ENCODE peak calls at places on chromosomes 5 and 9, in four cellular contexts. D is GM12878, F is H1, L is HepG2. W is an unnamed sample.

GRCh38 chr5:350355-350754 is 28.8 kb downstream of the AHRR start:
- DNase-seq in D (no peak), F (peak; percentile 81), L (peak; percentile 9), W (no peak)

GRCh38 chr9:107144475-107144874 is 138.6 kb upstream of the RAD23B start:
- DNase-seq in D (no peak), L (no peak), F (no peak), W (no peak)

GRCh38 chr9:87322840-87323635 is 174.6 kb upstream of the DAPK1 start:
- DNase-seq in D (no peak), F (no peak), L (no peak), W (no peak)

GRCh38 chr9:127455299-127455992 is 4.1 kb downstream of the LRSAM1 start:
- DNase-seq in L (no peak), F (no peak), D (no peak), W (no peak)

GRCh38 chr9:27519466-27520465 is 4.3 kb upstream of the IFNK start:
- DNase-seq in D (no peak), L (no peak), F (no peak), W (no peak)

GRCh38 chr9:134951461-134951860 is 33.7 kb upstream of the FCN1 start:
- DNase-seq in L (no peak), D (no peak), F (no peak), W (no peak)

GRCh38 chr9:123947326-123947725 is 17.4 kb upstream of the DENND1A start:
- DNase-seq in F (no peak), D (no peak), L (no peak), W (no peak)

GRCh38 chr5:83914662-83915418 is 194.2 kb upstream of the HAPLN1 start:
- DNase-seq in D (no peak), L (no peak), F (no peak), W (no peak)

GRCh38 chr5:168327994-168328393 is 36.5 kb downstream of the WWC1 start:
- DNase-seq in D (no peak), L (no peak), F (no peak), W (no peak)

GRCh38 chr9:87711857-87712800 is 13.8 kb upstream of the CTSL start:
- DNase-seq in F (no peak), D (no peak), L (peak; percentile 27), W (no peak)

GRCh38 chr9:32741706-32742105 is 41.6 kb upstream of the TMEM215 start:
- DNase-seq in F (no peak), D (no peak), L (peak; percentile 54), W (no peak)

GRCh38 chr5:7397005-7397546 is 1.1 kb downstream of the ADCY2 start:
- DNase-seq in D (no peak), F (no peak), L (no peak), W (no peak)

GRCh38 chr5:108727154-108727638 is 20.5 kb upstream of the FER start:
- DNase-seq in D (no peak), F (peak; percentile 47), L (no peak), W (no peak)

GRCh38 chr5:52987711-52988329 is 1.3 kb upstream of the ITGA2 start:
- DNase-seq in L (peak; percentile 48), D (no peak), F (no peak), W (no peak)

GRCh38 chr5:59317023-59317771 is 576.3 kb downstream of the PDE4D start:
- DNase-seq in D (no peak), L (no peak), F (no peak), W (peak; percentile 3)

GRCh38 chr9:84978761-84979160 is 309.2 kb downstream of the NTRK2 start:
- DNase-seq in D (no peak), F (no peak), L (no peak), W (no peak)

GRCh38 chr5:73938280-73938937 is 312.4 kb downstream of the ARHGEF28 start:
- DNase-seq in D (no peak), L (no peak), F (no peak), W (no peak)

GRCh38 chr5:1019001-1019651 is 10.5 kb downstream of the NKD2 start:
- DNase-seq in L (no peak), D (no peak), F (no peak), W (no peak)

GRCh38 chr5:27810458-27810857 is 772.1 kb upstream of the CDH9 start:
- DNase-seq in D (no peak), F (no peak), L (no peak), W (no peak)

GRCh38 chr9:114017741-114018715 is 60.1 kb downstream of the AMBP start:
- DNase-seq in D (no peak), L (no peak), F (peak; percentile 30), W (no peak)

GRCh38 chr5:17216974-17217325 is 481 bp upstream of the BASP1 start:
- DNase-seq in D (no peak), L (no peak), F (no peak), W (no peak)

GRCh38 chr5:154311362-154311761 is 120.8 kb downstream of the GALNT10 start:
- DNase-seq in F (no peak), L (no peak), D (peak; percentile 25), W (no peak)

GRCh38 chr9:100324594-100325200 is 28.0 kb downstream of the TEX10 start:
- DNase-seq in F (no peak), L (peak; percentile 9), D (no peak), W (no peak)

GRCh38 chr5:78497573-78498533 is 137.4 kb downstream of the SCAMP1 start:
- DNase-seq in D (no peak), L (no peak), F (peak; percentile 37), W (no peak)

GRCh38 chr5:6291961-6292360 is 86.4 kb downstream of the MED10 start:
- DNase-seq in D (no peak), L (peak; percentile 38), F (no peak), W (peak; percentile 11)

GRCh38 chr9:96398582-96399334 is 15.2 kb upstream of the SLC35D2 start:
- DNase-seq in L (no peak), F (no peak), D (no peak), W (no peak)
- TF ChIP-seq ZNF274 in L (no peak), F (no peak), D (no peak), W (no peak)

DNA sequence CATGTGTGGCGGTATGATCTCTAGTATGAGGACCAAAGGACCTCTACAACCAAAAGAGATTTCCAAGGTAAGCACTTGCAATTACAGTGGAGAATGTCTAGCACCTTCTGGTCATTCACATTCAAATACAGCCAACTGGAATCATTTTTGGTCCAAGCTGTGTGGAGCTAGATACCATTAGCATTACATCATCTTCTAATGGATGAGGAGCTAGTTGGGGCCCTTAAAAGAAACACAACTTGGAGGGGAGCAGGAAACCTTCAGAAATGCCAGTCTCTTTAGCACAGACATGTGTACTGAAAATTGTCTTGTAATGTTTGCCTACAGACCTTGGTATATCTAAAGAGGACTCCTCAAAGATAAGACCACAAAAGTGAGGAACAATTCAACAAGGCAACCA is 244.6 kb downstream of the BNC2 start:
- DNase-seq in L (no peak), F (no peak), D (no peak), W (no peak)
- TF ChIP-seq SUZ12 in L (no peak), F (no peak), D (no peak), W (no peak)

GRCh38 chr9:129182625-129183494 is 4.8 kb upstream of the IER5L start:
- DNase-seq in D (no peak), L (peak; percentile 62), F (peak; percentile 85), W (no peak)

GRCh38 chr9:129184743-129185142 is 6.7 kb upstream of the IER5L start:
- DNase-seq in F (no peak), D (no peak), L (no peak), W (no peak)

GRCh38 chr9:129185991-129186390 is 7.9 kb upstream of the IER5L start:
- DNase-seq in L (no peak), D (no peak), F (no peak), W (no peak)

GRCh38 chr9:129183495-129184308 is 5.6 kb upstream of the IER5L start:
- DNase-seq in D (no peak), L (no peak), F (no peak), W (no peak)

DNA sequence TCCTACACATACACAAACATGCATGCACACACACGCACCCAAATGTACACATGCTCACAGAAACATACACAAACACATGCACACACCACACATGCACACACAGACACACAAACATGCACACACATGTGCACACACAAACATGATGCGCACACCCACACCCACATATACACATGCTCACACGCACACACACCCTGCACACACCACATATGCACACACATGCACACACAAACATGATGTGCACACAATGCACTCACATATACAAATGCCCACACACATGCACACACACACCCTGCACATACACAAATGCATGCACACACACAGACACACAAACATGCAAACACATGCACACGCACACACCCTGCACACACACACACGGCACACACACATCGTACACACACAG is 7.3 kb upstream of the IER5L start:
- DNase-seq in D (no peak), F (no peak), L (no peak), W (no peak)
- H3K4me1 ChIP-seq in D (peaks cover 11% of the 10 kb centered on the region), F (peaks cover 2% of the 10 kb centered on the region), L (peaks cover 33% of the 10 kb centered on the region), W (peaks cover 12% of the 10 kb centered on the region)

DNA sequence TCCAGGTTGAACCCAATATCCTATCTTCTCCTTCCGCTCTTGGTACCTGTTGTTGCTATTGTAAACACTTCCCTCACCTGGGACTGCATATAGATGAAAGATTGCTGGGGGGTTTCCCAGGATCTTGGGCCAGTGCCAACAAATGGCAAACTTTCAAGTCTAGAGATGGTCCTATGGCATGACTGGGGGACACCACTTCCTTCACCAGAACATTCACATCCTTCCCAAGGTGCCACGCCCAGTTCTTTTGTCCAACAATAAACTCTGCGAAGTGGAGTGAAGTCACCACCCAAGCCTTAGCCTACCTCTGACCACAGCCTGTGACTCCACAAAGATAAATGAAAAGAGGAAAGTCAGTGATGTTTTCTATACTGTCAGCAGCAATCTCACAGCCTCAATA is 34.4 kb downstream of the DOCK8 start:
- DNase-seq in L (no peak), D (no peak), F (no peak), W (no peak)
- TF ChIP-seq ZNF274 in L (no peak), D (no peak), F (no peak), W (no peak)

DNA sequence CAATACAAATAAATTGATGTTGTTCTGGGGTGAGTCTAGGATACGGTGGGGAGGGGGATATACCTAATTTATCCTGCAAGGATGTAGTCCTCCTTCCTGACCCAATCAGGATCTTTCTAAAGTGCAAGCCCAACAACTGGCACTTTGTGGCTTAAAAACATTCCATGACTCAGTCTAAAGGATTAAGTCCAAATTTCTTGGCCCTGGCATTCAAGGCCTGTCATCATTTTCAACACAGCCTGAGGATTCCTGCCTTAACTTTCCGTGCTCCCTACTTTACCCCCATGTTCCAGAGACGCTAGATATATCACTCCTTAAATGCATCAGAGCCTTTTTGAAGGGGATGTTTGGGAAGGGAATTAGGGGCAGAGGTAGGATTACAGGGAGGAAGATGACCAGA is 1.0 kb downstream of the FAM221B start:
- DNase-seq in L (no peak), F (no peak), D (no peak), W (no peak)
- TF ChIP-seq SUZ12 in L (no peak), F (no peak), D (no peak), W (no peak)

DNA sequence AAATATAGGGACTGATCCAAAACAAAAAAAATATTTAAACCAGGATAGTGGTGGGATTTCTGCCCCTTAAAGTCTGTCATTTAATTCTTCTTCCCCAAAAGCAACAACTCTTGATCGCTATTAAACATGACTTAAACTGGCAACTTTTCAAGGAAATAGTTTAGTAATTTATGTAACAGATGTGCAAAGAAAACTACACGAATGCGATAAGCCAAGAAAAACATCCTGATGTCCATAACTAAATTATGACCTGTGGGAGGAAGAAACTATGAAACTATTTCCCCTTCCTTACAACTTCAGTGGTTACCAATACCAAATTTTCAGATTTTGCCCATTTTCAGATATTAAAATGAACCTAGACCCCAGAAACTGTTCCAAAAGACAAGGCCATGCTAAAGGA is 31.5 kb downstream of the CLINT1 start:
- DNase-seq in L (no peak), F (no peak), D (no peak), W (no peak)
- H3K4me1 ChIP-seq in L (peaks cover 8% of the 10 kb centered on the region), F (no peaks in the 10 kb centered on the region), D (peaks cover 8% of the 10 kb centered on the region), W (no peaks in the 10 kb centered on the region)

W was measured in NT2/D1.